ENCODE peak calls at places on chromosomes 12 and 14, in five cellular contexts. One of them, this sample, is unnamed.
A peak's percentile ranks its signal among the peaks of the same experiment; 100 is the strongest.

GRCh38 chr14:105601360-105602242 is 75.2 kb downstream of the TMEM121 start:
- DNase-seq in hippocampal formation: no peak
- DNase-seq in activated naive CD4-positive, alpha-beta T cell treated with anti-CD3 and anti-CD28 coated beads, Interleukin-2, amount 10 ng/mL, durations not matched to agents 7 days and 5 days: no peak
- DNase-seq in ACHN: no peak
- DNase-seq in GOT3: no peak
- DNase-seq in this sample: no peak

GRCh38 chr12:47376937-47377336 is 297.2 kb upstream of the AMIGO2 start:
- DNase-seq in hippocampal formation: no peak
- DNase-seq in activated naive CD4-positive, alpha-beta T cell treated with anti-CD3 and anti-CD28 coated beads, Interleukin-2, amount 10 ng/mL, durations not matched to agents 7 days and 5 days: no peak
- DNase-seq in ACHN: no peak
- DNase-seq in GOT3: no peak
- DNase-seq in this sample: no peak

GRCh38 chr14:61780125-61780524 is 17.9 kb downstream of the SNAPC1 start:
- DNase-seq in hippocampal formation: no peak
- DNase-seq in activated naive CD4-positive, alpha-beta T cell treated with anti-CD3 and anti-CD28 coated beads, Interleukin-2, amount 10 ng/mL, durations not matched to agents 7 days and 5 days: peak; percentile 42
- DNase-seq in ACHN: no peak
- DNase-seq in GOT3: no peak
- DNase-seq in this sample: no peak

GRCh38 chr12:102879144-102879763 is 37.8 kb downstream of the PAH start:
- DNase-seq in hippocampal formation: peak; percentile 57
- DNase-seq in activated naive CD4-positive, alpha-beta T cell treated with anti-CD3 and anti-CD28 coated beads, Interleukin-2, amount 10 ng/mL, durations not matched to agents 7 days and 5 days: no peak
- DNase-seq in ACHN: peak; percentile 94
- DNase-seq in GOT3: no peak
- DNase-seq in this sample: no peak

GRCh38 chr14:33509454-33509853 is 441.4 kb downstream of the EGLN3 start:
- DNase-seq in hippocampal formation: no peak
- DNase-seq in activated naive CD4-positive, alpha-beta T cell treated with anti-CD3 and anti-CD28 coated beads, Interleukin-2, amount 10 ng/mL, durations not matched to agents 7 days and 5 days: no peak
- DNase-seq in ACHN: no peak
- DNase-seq in GOT3: no peak
- DNase-seq in this sample: no peak

GRCh38 chr12:105888696-105889095 is 250.1 kb downstream of the NUAK1 start:
- DNase-seq in hippocampal formation: no peak
- DNase-seq in activated naive CD4-positive, alpha-beta T cell treated with anti-CD3 and anti-CD28 coated beads, Interleukin-2, amount 10 ng/mL, durations not matched to agents 7 days and 5 days: no peak
- DNase-seq in ACHN: no peak
- DNase-seq in GOT3: no peak
- DNase-seq in this sample: no peak

GRCh38 chr14:72573725-72574426 is 320.0 kb downstream of the DPF3 start:
- DNase-seq in hippocampal formation: no peak
- DNase-seq in activated naive CD4-positive, alpha-beta T cell treated with anti-CD3 and anti-CD28 coated beads, Interleukin-2, amount 10 ng/mL, durations not matched to agents 7 days and 5 days: no peak
- DNase-seq in ACHN: no peak
- DNase-seq in GOT3: no peak
- DNase-seq in this sample: no peak

GRCh38 chr12:71787574-71787973 is 32.9 kb downstream of the RAB21 start:
- DNase-seq in hippocampal formation: no peak
- DNase-seq in activated naive CD4-positive, alpha-beta T cell treated with anti-CD3 and anti-CD28 coated beads, Interleukin-2, amount 10 ng/mL, durations not matched to agents 7 days and 5 days: no peak
- DNase-seq in ACHN: no peak
- DNase-seq in GOT3: no peak
- DNase-seq in this sample: no peak

GRCh38 chr14:58414845-58415244 is 12.5 kb downstream of the TIMM9 start:
- DNase-seq in hippocampal formation: no peak
- DNase-seq in activated naive CD4-positive, alpha-beta T cell treated with anti-CD3 and anti-CD28 coated beads, Interleukin-2, amount 10 ng/mL, durations not matched to agents 7 days and 5 days: no peak
- DNase-seq in ACHN: no peak
- DNase-seq in GOT3: no peak
- DNase-seq in this sample: no peak

GRCh38 chr12:9051156-9051545 is 61.8 kb downstream of the KLRG1 start:
- DNase-seq in hippocampal formation: no peak
- DNase-seq in activated naive CD4-positive, alpha-beta T cell treated with anti-CD3 and anti-CD28 coated beads, Interleukin-2, amount 10 ng/mL, durations not matched to agents 7 days and 5 days: no peak
- DNase-seq in ACHN: no peak
- DNase-seq in GOT3: no peak
- DNase-seq in this sample: no peak

GRCh38 chr14:104687601-104688504 is 1.6 kb upstream of the INF2 start:
- DNase-seq in hippocampal formation: no peak
- DNase-seq in activated naive CD4-positive, alpha-beta T cell treated with anti-CD3 and anti-CD28 coated beads, Interleukin-2, amount 10 ng/mL, durations not matched to agents 7 days and 5 days: no peak
- DNase-seq in ACHN: peak; percentile 85
- DNase-seq in GOT3: no peak
- DNase-seq in this sample: no peak

GRCh38 chr12:124397807-124398577 is 103.1 kb downstream of the RFLNA start:
- DNase-seq in hippocampal formation: no peak
- DNase-seq in activated naive CD4-positive, alpha-beta T cell treated with anti-CD3 and anti-CD28 coated beads, Interleukin-2, amount 10 ng/mL, durations not matched to agents 7 days and 5 days: no peak
- DNase-seq in ACHN: no peak
- DNase-seq in GOT3: no peak
- DNase-seq in this sample: no peak

GRCh38 chr12:66188584-66189475 is at the start of gene IRAK3:
- DNase-seq in hippocampal formation: no peak
- DNase-seq in activated naive CD4-positive, alpha-beta T cell treated with anti-CD3 and anti-CD28 coated beads, Interleukin-2, amount 10 ng/mL, durations not matched to agents 7 days and 5 days: peak; percentile 57
- DNase-seq in ACHN: no peak
- DNase-seq in GOT3: no peak
- DNase-seq in this sample: no peak

GRCh38 chr14:67941456-67942018 is 122.0 kb downstream of the RAD51B start:
- DNase-seq in hippocampal formation: peak; percentile 27
- DNase-seq in activated naive CD4-positive, alpha-beta T cell treated with anti-CD3 and anti-CD28 coated beads, Interleukin-2, amount 10 ng/mL, durations not matched to agents 7 days and 5 days: no peak
- DNase-seq in ACHN: peak; percentile 20
- DNase-seq in GOT3: no peak
- DNase-seq in this sample: no peak

GRCh38 chr12:3427956-3428355 is 63.0 kb upstream of the PRMT8 start:
- DNase-seq in hippocampal formation: no peak
- DNase-seq in activated naive CD4-positive, alpha-beta T cell treated with anti-CD3 and anti-CD28 coated beads, Interleukin-2, amount 10 ng/mL, durations not matched to agents 7 days and 5 days: no peak
- DNase-seq in ACHN: no peak
- DNase-seq in GOT3: no peak
- DNase-seq in this sample: no peak

GRCh38 chr12:44525806-44526654 is 350.1 kb downstream of the NELL2 start:
- DNase-seq in hippocampal formation: no peak
- DNase-seq in activated naive CD4-positive, alpha-beta T cell treated with anti-CD3 and anti-CD28 coated beads, Interleukin-2, amount 10 ng/mL, durations not matched to agents 7 days and 5 days: no peak
- DNase-seq in ACHN: no peak
- DNase-seq in GOT3: no peak
- DNase-seq in this sample: no peak